ENCODE peak calls at places on chromosomes 12 and 14, in ten cellular contexts. P, Y, B, Q, I, M, N, T, H and A are unnamed samples.
A peak's percentile ranks its signal among the peaks of the same experiment; 100 is the strongest.

GRCh38 chr12:6701078-6701768 is 608 bp upstream of the PIANP start:
- DNase-seq in P (no peak), Y (peak; percentile 3), B (no peak), Q (no peak), I (no peak), M (no peak), N (no peak), T (no peak), H (no peak), A (peak; percentile 38)

GRCh38 chr14:90839024-90839888 is 23.0 kb upstream of the TTC7B start:
- DNase-seq in P (peak; percentile 37), Y (no peak), B (no peak), Q (no peak), I (no peak), M (no peak), N (peak; percentile 78), T (peak; percentile 42), H (no peak), A (no peak)

GRCh38 chr14:24368215-24368561 is 204 bp downstream of the NFATC4 start:
- DNase-seq in P (no peak), Y (no peak), B (no peak), Q (no peak), I (peak; percentile 53), M (no peak), N (no peak), T (no peak), H (no peak), A (no peak)

GRCh38 chr12:113072136-113072535 is 15.6 kb downstream of the DTX1 start:
- DNase-seq in P (no peak), Y (no peak), B (no peak), Q (no peak), I (no peak), M (no peak), N (no peak), T (no peak), H (no peak), A (no peak)

GRCh38 chr14:100902295-100902694 is 1.2 kb downstream of the RTL1 start:
- DNase-seq in P (no peak), Y (peak; percentile 48), B (peak; percentile 31), Q (peak; percentile 52), I (peak; percentile 18), M (no peak), N (peak; percentile 19), T (no peak), H (no peak), A (peak; percentile 13)

GRCh38 chr14:60222820-60223219 is 26.2 kb upstream of the PPM1A start:
- DNase-seq in P (no peak), Y (peak; percentile 98), B (no peak), Q (no peak), I (no peak), M (no peak), N (no peak), T (no peak), H (no peak), A (no peak)

GRCh38 chr12:51388066-51388799 is 3.0 kb downstream of the GALNT6 start:
- DNase-seq in P (no peak), Y (peak; percentile 78), B (peak; percentile 31), Q (no peak), I (no peak), M (peak; percentile 17), N (peak; percentile 74), T (peak; percentile 61), H (no peak), A (no peak)

GRCh38 chr14:56194062-56194461 is 75.9 kb downstream of the PELI2 start:
- DNase-seq in P (no peak), Y (no peak), B (no peak), Q (no peak), I (no peak), M (no peak), N (no peak), T (no peak), H (no peak), A (no peak)

GRCh38 chr14:88470542-88471440 is 84.0 kb downstream of the PTPN21 start:
- DNase-seq in P (no peak), Y (no peak), B (no peak), Q (no peak), I (no peak), M (no peak), N (no peak), T (peak; percentile 17), H (no peak), A (no peak)

GRCh38 chr12:131402781-131403396 is 308.0 kb upstream of the SFSWAP start:
- DNase-seq in P (no peak), Y (no peak), B (no peak), Q (no peak), I (no peak), M (no peak), N (peak; percentile 58), T (no peak), H (no peak), A (peak; percentile 71)

GRCh38 chr12:45259732-45260480 is 44.0 kb downstream of the ANO6 start:
- DNase-seq in P (no peak), Y (peak; percentile 62), B (peak; percentile 46), Q (peak; percentile 31), I (no peak), M (no peak), N (no peak), T (peak; percentile 56), H (no peak), A (no peak)

GRCh38 chr12:106213721-106214121 is 34.1 kb downstream of the CKAP4 start:
- DNase-seq in P (no peak), Y (no peak), B (no peak), Q (no peak), I (no peak), M (no peak), N (no peak), T (peak; percentile 41), H (no peak), A (no peak)

GRCh38 chr14:59305231-59305630 is 116.8 kb downstream of the DAAM1 start:
- DNase-seq in P (no peak), Y (no peak), B (no peak), Q (no peak), I (no peak), M (no peak), N (no peak), T (no peak), H (no peak), A (no peak)

GRCh38 chr12:76155157-76155556 is 70.7 kb upstream of the NAP1L1 start:
- DNase-seq in P (no peak), Y (no peak), B (no peak), Q (no peak), I (no peak), M (no peak), N (no peak), T (no peak), H (no peak), A (no peak)

GRCh38 chr12:49796155-49796554 is 32.1 kb downstream of the NCKAP5L start:
- DNase-seq in P (no peak), Y (no peak), B (no peak), Q (no peak), I (no peak), M (no peak), N (peak; percentile 58), T (no peak), H (no peak), A (peak; percentile 59)

GRCh38 chr12:40032433-40033259 is 73.2 kb downstream of the SLC2A13 start:
- DNase-seq in P (no peak), Y (peak; percentile 89), B (no peak), Q (no peak), I (no peak), M (no peak), N (no peak), T (peak; percentile 39), H (no peak), A (no peak)

GRCh38 chr12:20368653-20369163 is 371 bp downstream of the PDE3A start:
- DNase-seq in P (no peak), Y (no peak), B (peak; percentile 40), Q (no peak), I (peak; percentile 35), M (no peak), N (peak; percentile 78), T (peak; percentile 64), H (peak; percentile 18), A (peak; percentile 49)

GRCh38 chr12:110224379-110225304 is 56.4 kb upstream of the ATP2A2 start:
- DNase-seq in P (no peak), Y (peak; percentile 67), B (peak; percentile 88), Q (peak; percentile 11), I (no peak), M (no peak), N (peak; percentile 77), T (peak; percentile 93), H (no peak), A (no peak)

GRCh38 chr12:125330645-125331341 is 265.6 kb downstream of the AACS start:
- DNase-seq in P (no peak), Y (peak; percentile 55), B (peak; percentile 44), Q (peak; percentile 9), I (peak; percentile 85), M (peak; percentile 41), N (peak; percentile 73), T (peak; percentile 20), H (peak; percentile 31), A (peak; percentile 84)

GRCh38 chr14:92985521-92985920 is 62.6 kb downstream of the CHGA start:
- DNase-seq in P (no peak), Y (no peak), B (no peak), Q (no peak), I (no peak), M (no peak), N (no peak), T (no peak), H (no peak), A (peak; percentile 51)

GRCh38 chr12:3125674-3126073 is 48.5 kb downstream of the TSPAN9 start:
- DNase-seq in P (no peak), Y (no peak), B (no peak), Q (no peak), I (no peak), M (no peak), N (no peak), T (no peak), H (no peak), A (no peak)

GRCh38 chr12:21606175-21606574 is 1.5 kb upstream of the GYS2 start:
- DNase-seq in P (no peak), Y (no peak), B (no peak), Q (no peak), I (no peak), M (no peak), N (no peak), T (no peak), H (no peak), A (no peak)

GRCh38 chr14:20278414-20278813 is 27.3 kb downstream of the TTC5 start:
- DNase-seq in P (no peak), Y (no peak), B (no peak), Q (no peak), I (no peak), M (no peak), N (no peak), T (peak; percentile 80), H (no peak), A (no peak)

GRCh38 chr14:76056128-76056527 is 70.6 kb downstream of the IFT43 start:
- DNase-seq in P (no peak), Y (peak; percentile 32), B (peak; percentile 10), Q (peak; percentile 31), I (no peak), M (no peak), N (no peak), T (peak; percentile 47), H (no peak), A (no peak)